ENCODE peak calls at places on chromosomes 5 and 9, in six cellular contexts. A, Z, R, X, V and C are unnamed samples.

GRCh38 chr5:20291766-20292165 is 303.8 kb upstream of the CDH18 start:
- DNase-seq in V (no peak), A (no peak), Z (no peak), X (no peak), R (no peak), C (no peak)

GRCh38 chr9:114279693-114280092 is 43.2 kb upstream of the ORM1 start:
- DNase-seq in R (no peak), Z (no peak), V (no peak), A (no peak), X (no peak), C (no peak)

GRCh38 chr5:39178171-39178570 is 41.2 kb downstream of the FYB1 start:
- DNase-seq in R (peak), Z (peak), X (peak), A (no peak), V (no peak), C (no peak)

GRCh38 chr5:1975898-1976765 is 93.4 kb upstream of the IRX4 start:
- DNase-seq in R (no peak), V (no peak), X (no peak), A (no peak), Z (no peak), C (no peak)

GRCh38 chr5:133483406-133484090 is 128.8 kb downstream of the FSTL4 start:
- DNase-seq in X (no peak), R (no peak), A (no peak), V (no peak), Z (no peak), C (no peak)

GRCh38 chr5:7321724-7322123 is 74.2 kb upstream of the ADCY2 start:
- DNase-seq in R (peak), A (no peak), V (peak), X (peak), Z (no peak), C (no peak)

GRCh38 chr9:106074006-106074405 is 379.7 kb downstream of the TMEM38B start:
- DNase-seq in X (no peak), V (no peak), Z (no peak), R (no peak), A (no peak), C (no peak)

GRCh38 chr5:143140492-143141231 is 262.8 kb downstream of the NR3C1 start:
- DNase-seq in R (no peak), A (no peak), Z (no peak), X (no peak), V (no peak), C (no peak)

GRCh38 chr9:35026671-35027070 is 37.1 kb downstream of the DNAJB5 start:
- DNase-seq in V (no peak), Z (no peak), A (no peak), X (no peak), R (no peak), C (no peak)

GRCh38 chr5:128358826-128359225 is 179.2 kb downstream of the FBN2 start:
- DNase-seq in V (peak), X (peak), R (no peak), A (no peak), Z (no peak), C (no peak)

GRCh38 chr5:146744358-146744757 is 134.2 kb downstream of the PPP2R2B start:
- DNase-seq in V (peak), Z (peak), R (no peak), A (no peak), X (no peak), C (no peak)